ENCODE peak calls at places on chromosomes 4 and X, in nine cellular contexts. One of them, this sample, is unnamed.
A peak's percentile ranks its signal among the peaks of the same experiment; 100 is the strongest.

GRCh38 chrX:17183566-17183965 is 191.4 kb upstream of the NHS start:
- DNase-seq in psoas muscle: no peak
- DNase-seq in cardiac muscle cell: no peak
- DNase-seq in kidney epithelial cell: no peak
- DNase-seq in MCF 10A: no peak
- DNase-seq in A673: no peak
- DNase-seq in suprapubic skin: no peak
- DNase-seq in CD8-positive, alpha-beta T cell: no peak
- DNase-seq in mesothelial cell of epicardium: no peak
- DNase-seq in this sample: no peak

GRCh38 chr4:75146223-75146622 is 213.3 kb downstream of the PARM1 start:
- DNase-seq in suprapubic skin: no peak
- DNase-seq in A673: no peak
- DNase-seq in CD8-positive, alpha-beta T cell: no peak
- DNase-seq in mesothelial cell of epicardium: no peak
- DNase-seq in kidney epithelial cell: no peak
- DNase-seq in psoas muscle: no peak
- DNase-seq in MCF 10A: no peak
- DNase-seq in cardiac muscle cell: no peak
- DNase-seq in this sample: no peak

GRCh38 chr4:3418029-3418762 is 23.6 kb upstream of the HGFAC start:
- DNase-seq in A673: no peak
- DNase-seq in kidney epithelial cell: no peak
- DNase-seq in cardiac muscle cell: no peak
- DNase-seq in MCF 10A: no peak
- DNase-seq in CD8-positive, alpha-beta T cell: no peak
- DNase-seq in mesothelial cell of epicardium: no peak
- DNase-seq in suprapubic skin: peak; percentile 58
- DNase-seq in psoas muscle: no peak
- DNase-seq in this sample: no peak

GRCh38 chrX:134764202-134764785 is 106.0 kb upstream of the PLAC1 start:
- DNase-seq in suprapubic skin: no peak
- DNase-seq in cardiac muscle cell: no peak
- DNase-seq in CD8-positive, alpha-beta T cell: no peak
- DNase-seq in A673: peak; percentile 80
- DNase-seq in psoas muscle: no peak
- DNase-seq in mesothelial cell of epicardium: no peak
- DNase-seq in MCF 10A: peak; percentile 65
- DNase-seq in kidney epithelial cell: no peak
- DNase-seq in this sample: no peak

GRCh38 chrX:69216911-69217310 is 51.7 kb upstream of the PJA1 start:
- DNase-seq in psoas muscle: no peak
- DNase-seq in cardiac muscle cell: no peak
- DNase-seq in A673: no peak
- DNase-seq in suprapubic skin: no peak
- DNase-seq in kidney epithelial cell: no peak
- DNase-seq in CD8-positive, alpha-beta T cell: no peak
- DNase-seq in MCF 10A: no peak
- DNase-seq in mesothelial cell of epicardium: no peak
- DNase-seq in this sample: no peak

GRCh38 chrX:109373468-109373867 is 108.4 kb downstream of the GUCY2F start:
- DNase-seq in A673: no peak
- DNase-seq in MCF 10A: no peak
- DNase-seq in cardiac muscle cell: no peak
- DNase-seq in kidney epithelial cell: no peak
- DNase-seq in suprapubic skin: no peak
- DNase-seq in mesothelial cell of epicardium: no peak
- DNase-seq in CD8-positive, alpha-beta T cell: no peak
- DNase-seq in psoas muscle: no peak
- DNase-seq in this sample: no peak

GRCh38 chr4:71583971-71584370 is 199.9 kb downstream of the GC start:
- DNase-seq in psoas muscle: no peak
- DNase-seq in CD8-positive, alpha-beta T cell: no peak
- DNase-seq in kidney epithelial cell: no peak
- DNase-seq in cardiac muscle cell: no peak
- DNase-seq in A673: no peak
- DNase-seq in suprapubic skin: no peak
- DNase-seq in MCF 10A: no peak
- DNase-seq in mesothelial cell of epicardium: no peak
- DNase-seq in this sample: no peak

GRCh38 chr4:100306018-100306417 is 115.8 kb upstream of the DDIT4L start:
- DNase-seq in mesothelial cell of epicardium: no peak
- DNase-seq in kidney epithelial cell: peak; percentile 85
- DNase-seq in psoas muscle: no peak
- DNase-seq in A673: peak; percentile 48
- DNase-seq in cardiac muscle cell: no peak
- DNase-seq in suprapubic skin: no peak
- DNase-seq in CD8-positive, alpha-beta T cell: no peak
- DNase-seq in MCF 10A: peak; percentile 14
- DNase-seq in this sample: no peak

GRCh38 chr4:148239406-148239805 is 202.8 kb downstream of the NR3C2 start:
- DNase-seq in MCF 10A: peak; percentile 3
- DNase-seq in CD8-positive, alpha-beta T cell: no peak
- DNase-seq in mesothelial cell of epicardium: no peak
- DNase-seq in cardiac muscle cell: peak; percentile 13
- DNase-seq in A673: peak; percentile 17
- DNase-seq in kidney epithelial cell: no peak
- DNase-seq in suprapubic skin: no peak
- DNase-seq in psoas muscle: no peak
- DNase-seq in this sample: no peak

GRCh38 chr4:123259676-123260428 is 136.7 kb upstream of the SPRY1 start:
- DNase-seq in mesothelial cell of epicardium: no peak
- DNase-seq in kidney epithelial cell: no peak
- DNase-seq in CD8-positive, alpha-beta T cell: no peak
- DNase-seq in suprapubic skin: no peak
- DNase-seq in MCF 10A: no peak
- DNase-seq in psoas muscle: no peak
- DNase-seq in cardiac muscle cell: no peak
- DNase-seq in A673: no peak
- DNase-seq in this sample: no peak

GRCh38 chr4:61992351-61992750 is 792.2 kb downstream of the ADGRL3 start:
- DNase-seq in CD8-positive, alpha-beta T cell: no peak
- DNase-seq in cardiac muscle cell: no peak
- DNase-seq in kidney epithelial cell: no peak
- DNase-seq in suprapubic skin: no peak
- DNase-seq in psoas muscle: no peak
- DNase-seq in MCF 10A: no peak
- DNase-seq in mesothelial cell of epicardium: no peak
- DNase-seq in A673: no peak
- DNase-seq in this sample: no peak

GRCh38 chrX:70916754-70917153 is 8.2 kb upstream of the TEX11 start:
- DNase-seq in CD8-positive, alpha-beta T cell: no peak
- DNase-seq in kidney epithelial cell: no peak
- DNase-seq in A673: no peak
- DNase-seq in suprapubic skin: no peak
- DNase-seq in mesothelial cell of epicardium: no peak
- DNase-seq in psoas muscle: no peak
- DNase-seq in MCF 10A: no peak
- DNase-seq in cardiac muscle cell: no peak
- DNase-seq in this sample: no peak

GRCh38 chr4:42954925-42955669 is 62.6 kb downstream of the GRXCR1 start:
- DNase-seq in kidney epithelial cell: no peak
- DNase-seq in CD8-positive, alpha-beta T cell: no peak
- DNase-seq in psoas muscle: no peak
- DNase-seq in mesothelial cell of epicardium: no peak
- DNase-seq in cardiac muscle cell: no peak
- DNase-seq in MCF 10A: no peak
- DNase-seq in A673: no peak
- DNase-seq in suprapubic skin: no peak
- DNase-seq in this sample: no peak

GRCh38 chrX:39469126-39469525 is 628.6 kb downstream of the BCOR start:
- DNase-seq in suprapubic skin: no peak
- DNase-seq in cardiac muscle cell: no peak
- DNase-seq in CD8-positive, alpha-beta T cell: no peak
- DNase-seq in psoas muscle: no peak
- DNase-seq in A673: no peak
- DNase-seq in mesothelial cell of epicardium: no peak
- DNase-seq in kidney epithelial cell: no peak
- DNase-seq in MCF 10A: no peak
- DNase-seq in this sample: no peak

DNA sequence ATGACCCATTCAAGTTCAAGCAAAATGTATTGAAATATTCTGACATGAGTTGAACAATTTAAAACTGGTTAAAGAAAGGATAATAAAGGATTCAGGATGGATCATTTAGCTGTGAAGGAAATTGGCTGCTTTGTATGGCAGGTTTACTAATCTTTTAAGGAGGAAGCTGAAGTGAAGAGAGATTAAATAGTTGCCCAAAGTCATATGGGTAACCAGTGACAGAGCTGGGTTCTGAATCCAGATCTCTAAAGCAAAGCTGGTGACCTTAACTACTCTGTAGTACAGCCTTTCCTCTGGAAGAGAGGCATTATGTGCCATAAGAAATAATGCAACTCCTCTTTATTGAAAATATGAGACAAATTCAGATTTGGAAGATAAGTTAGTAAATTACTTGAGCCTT is 22.8 kb downstream of the FHIP1A start:
- DNase-seq in kidney epithelial cell: no peak
- DNase-seq in MCF 10A: no peak
- DNase-seq in mesothelial cell of epicardium: no peak
- DNase-seq in cardiac muscle cell: no peak
- DNase-seq in suprapubic skin: no peak
- DNase-seq in psoas muscle: no peak
- DNase-seq in CD8-positive, alpha-beta T cell: no peak
- DNase-seq in A673: no peak
- DNase-seq in this sample: no peak
- TF ChIP-seq CTCF in kidney epithelial cell: no peak
- TF ChIP-seq CTCF in MCF 10A: no peak
- TF ChIP-seq CTCF in mesothelial cell of epicardium: no peak
- TF ChIP-seq CTCF in cardiac muscle cell: no peak
- TF ChIP-seq CTCF in suprapubic skin: no peak
- TF ChIP-seq CTCF in psoas muscle: no peak
- TF ChIP-seq CTCF in CD8-positive, alpha-beta T cell: no peak
- TF ChIP-seq CTCF in A673: no peak
- TF ChIP-seq CTCF in this sample: no peak

GRCh38 chr4:53656421-53656981 is 65.2 kb upstream of the LNX1 start:
- DNase-seq in mesothelial cell of epicardium: no peak
- DNase-seq in A673: no peak
- DNase-seq in suprapubic skin: no peak
- DNase-seq in cardiac muscle cell: no peak
- DNase-seq in psoas muscle: no peak
- DNase-seq in CD8-positive, alpha-beta T cell: no peak
- DNase-seq in MCF 10A: peak; percentile 53
- DNase-seq in kidney epithelial cell: no peak
- DNase-seq in this sample: no peak

GRCh38 chr4:53654300-53654758 is 63.0 kb upstream of the LNX1 start:
- DNase-seq in psoas muscle: no peak
- DNase-seq in suprapubic skin: no peak
- DNase-seq in MCF 10A: peak; percentile 28
- DNase-seq in A673: no peak
- DNase-seq in CD8-positive, alpha-beta T cell: no peak
- DNase-seq in cardiac muscle cell: no peak
- DNase-seq in kidney epithelial cell: no peak
- DNase-seq in mesothelial cell of epicardium: no peak
- DNase-seq in this sample: no peak

GRCh38 chr4:53649357-53649756 is 58.1 kb upstream of the LNX1 start:
- DNase-seq in cardiac muscle cell: no peak
- DNase-seq in suprapubic skin: no peak
- DNase-seq in A673: no peak
- DNase-seq in CD8-positive, alpha-beta T cell: no peak
- DNase-seq in mesothelial cell of epicardium: no peak
- DNase-seq in psoas muscle: no peak
- DNase-seq in MCF 10A: no peak
- DNase-seq in kidney epithelial cell: no peak
- DNase-seq in this sample: no peak

GRCh38 chr4:53651142-53651720 is 59.9 kb upstream of the LNX1 start:
- DNase-seq in suprapubic skin: no peak
- DNase-seq in cardiac muscle cell: no peak
- DNase-seq in CD8-positive, alpha-beta T cell: no peak
- DNase-seq in A673: no peak
- DNase-seq in psoas muscle: no peak
- DNase-seq in kidney epithelial cell: no peak
- DNase-seq in MCF 10A: peak; percentile 41
- DNase-seq in mesothelial cell of epicardium: no peak
- DNase-seq in this sample: no peak

GRCh38 chr4:53653484-53654053 is 62.3 kb upstream of the LNX1 start:
- DNase-seq in CD8-positive, alpha-beta T cell: no peak
- DNase-seq in suprapubic skin: no peak
- DNase-seq in A673: no peak
- DNase-seq in MCF 10A: peak; percentile 47
- DNase-seq in kidney epithelial cell: peak; percentile 2
- DNase-seq in mesothelial cell of epicardium: no peak
- DNase-seq in psoas muscle: no peak
- DNase-seq in cardiac muscle cell: no peak
- DNase-seq in this sample: no peak
- TF ChIP-seq CTCF in CD8-positive, alpha-beta T cell: no peak
- TF ChIP-seq CTCF in suprapubic skin: no peak
- TF ChIP-seq CTCF in A673: no peak
- TF ChIP-seq CTCF in MCF 10A: no peak
- TF ChIP-seq CTCF in kidney epithelial cell: no peak
- TF ChIP-seq CTCF in mesothelial cell of epicardium: no peak
- TF ChIP-seq CTCF in psoas muscle: no peak
- TF ChIP-seq CTCF in cardiac muscle cell: no peak
- TF ChIP-seq CTCF in this sample: no peak

DNA sequence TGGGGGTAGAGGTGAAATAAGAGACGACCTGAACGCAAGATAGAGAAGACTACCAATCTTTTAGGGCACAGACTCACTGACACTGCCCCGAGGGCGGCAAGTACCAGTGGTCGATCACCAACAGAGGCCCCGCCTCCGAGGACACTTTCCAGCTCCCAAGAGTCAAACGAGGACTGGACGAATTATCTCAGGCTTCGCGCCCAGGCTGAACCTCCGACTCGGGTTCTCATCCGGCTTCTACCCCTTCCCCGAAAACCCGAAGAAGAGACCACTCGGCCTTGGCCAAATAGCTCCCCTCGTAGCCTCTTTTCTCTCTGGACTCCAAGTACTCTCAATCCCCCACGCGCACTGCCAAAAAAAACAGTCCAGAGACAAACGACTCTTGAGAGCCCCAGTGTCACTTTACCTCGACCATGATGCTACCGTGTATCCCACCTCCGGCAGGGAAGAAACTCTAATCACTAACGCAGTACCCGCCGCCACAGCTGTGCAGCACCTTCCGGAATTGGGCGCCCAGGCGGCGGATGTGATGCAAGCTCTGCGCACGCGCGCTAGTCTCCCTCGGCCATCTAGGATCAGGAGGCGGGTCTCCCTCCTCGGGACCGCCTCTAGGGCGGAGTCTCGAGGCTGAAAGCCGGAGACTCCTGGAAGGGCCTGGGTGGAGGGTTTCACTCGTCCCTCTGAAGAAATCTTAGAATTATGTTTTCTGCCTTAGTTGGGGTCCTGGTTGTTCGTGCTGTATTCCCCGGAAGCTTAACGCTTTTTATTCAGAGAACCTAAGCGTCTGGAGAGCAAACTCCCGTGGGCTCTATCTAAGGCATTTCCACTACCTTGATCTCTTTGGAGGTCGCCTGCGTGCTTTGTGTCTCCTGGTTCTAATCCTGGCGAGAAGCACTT is at the start of gene PLRG1:
- DNase-seq in kidney epithelial cell: peak; percentile 74
- DNase-seq in MCF 10A: peak; percentile 96
- DNase-seq in suprapubic skin: peak; percentile 97
- DNase-seq in cardiac muscle cell: peak; percentile 98
- DNase-seq in A673: peak; percentile 97
- DNase-seq in CD8-positive, alpha-beta T cell: peak; percentile 97
- DNase-seq in mesothelial cell of epicardium: peak; percentile 92
- DNase-seq in psoas muscle: peak; percentile 98
- DNase-seq in this sample: peak; percentile 54
- TF ChIP-seq CTCF in kidney epithelial cell: peak; percentile 11
- TF ChIP-seq CTCF in MCF 10A: no peak
- TF ChIP-seq CTCF in suprapubic skin: no peak
- TF ChIP-seq CTCF in cardiac muscle cell: no peak
- TF ChIP-seq CTCF in A673: no peak
- TF ChIP-seq CTCF in CD8-positive, alpha-beta T cell: no peak
- TF ChIP-seq CTCF in mesothelial cell of epicardium: no peak
- TF ChIP-seq CTCF in psoas muscle: peak; percentile 38
- TF ChIP-seq CTCF in this sample: no peak

GRCh38 chr4:182443070-182443469 is 199.9 kb downstream of the TENM3 start:
- DNase-seq in MCF 10A: no peak
- DNase-seq in suprapubic skin: no peak
- DNase-seq in kidney epithelial cell: no peak
- DNase-seq in cardiac muscle cell: no peak
- DNase-seq in CD8-positive, alpha-beta T cell: no peak
- DNase-seq in A673: no peak
- DNase-seq in psoas muscle: no peak
- DNase-seq in mesothelial cell of epicardium: no peak
- DNase-seq in this sample: no peak
- TF ChIP-seq CTCF in MCF 10A: no peak
- TF ChIP-seq CTCF in suprapubic skin: no peak
- TF ChIP-seq CTCF in kidney epithelial cell: peak; percentile 2
- TF ChIP-seq CTCF in cardiac muscle cell: no peak
- TF ChIP-seq CTCF in CD8-positive, alpha-beta T cell: no peak
- TF ChIP-seq CTCF in A673: peak; percentile 36
- TF ChIP-seq CTCF in psoas muscle: no peak
- TF ChIP-seq CTCF in mesothelial cell of epicardium: no peak
- TF ChIP-seq CTCF in this sample: no peak